ENCODE peak calls at places on chromosomes 2 and 18, in ten cellular contexts. One of them, this sample, is unnamed.

GRCh38 chr2:181978351-181979150 is 7.1 kb upstream of the PPP1R1C start:
- DNase-seq in right atrium auricular region: no peak
- DNase-seq in GM13976: no peak
- DNase-seq in IMR-90: peak; percentile 62
- DNase-seq in MCF 10A: no peak
- DNase-seq in A549: no peak
- DNase-seq in dorsolateral prefrontal cortex: no peak
- DNase-seq in fibroblast of pulmonary artery: no peak
- DNase-seq in prostate gland: no peak
- DNase-seq in GM12865: no peak
- DNase-seq in this sample: peak; percentile 59

GRCh38 chr2:168174761-168175160 is 72.6 kb downstream of the STK39 start:
- DNase-seq in right atrium auricular region: no peak
- DNase-seq in GM13976: no peak
- DNase-seq in IMR-90: no peak
- DNase-seq in MCF 10A: no peak
- DNase-seq in A549: no peak
- DNase-seq in dorsolateral prefrontal cortex: no peak
- DNase-seq in fibroblast of pulmonary artery: no peak
- DNase-seq in prostate gland: no peak
- DNase-seq in GM12865: no peak
- DNase-seq in this sample: no peak

GRCh38 chr2:12960671-12961070 is 243.9 kb downstream of the TRIB2 start:
- DNase-seq in right atrium auricular region: no peak
- DNase-seq in GM13976: no peak
- DNase-seq in IMR-90: peak; percentile 16
- DNase-seq in MCF 10A: no peak
- DNase-seq in A549: no peak
- DNase-seq in dorsolateral prefrontal cortex: no peak
- DNase-seq in fibroblast of pulmonary artery: no peak
- DNase-seq in prostate gland: no peak
- DNase-seq in GM12865: no peak
- DNase-seq in this sample: no peak

GRCh38 chr2:202278036-202278760 is 12.6 kb downstream of the NOP58 start:
- DNase-seq in right atrium auricular region: no peak
- DNase-seq in GM13976: no peak
- DNase-seq in IMR-90: peak; percentile 66
- DNase-seq in MCF 10A: peak; percentile 79
- DNase-seq in A549: no peak
- DNase-seq in dorsolateral prefrontal cortex: no peak
- DNase-seq in fibroblast of pulmonary artery: peak; percentile 76
- DNase-seq in prostate gland: no peak
- DNase-seq in GM12865: peak; percentile 39
- DNase-seq in this sample: peak; percentile 80

GRCh38 chr18:79717059-79717458 is 37.5 kb downstream of the CTDP1 start:
- DNase-seq in right atrium auricular region: no peak
- DNase-seq in GM13976: no peak
- DNase-seq in IMR-90: no peak
- DNase-seq in MCF 10A: no peak
- DNase-seq in A549: no peak
- DNase-seq in dorsolateral prefrontal cortex: no peak
- DNase-seq in fibroblast of pulmonary artery: no peak
- DNase-seq in prostate gland: no peak
- DNase-seq in GM12865: no peak
- DNase-seq in this sample: no peak

GRCh38 chr2:112869258-112869842 is 32.8 kb upstream of the IL1B start:
- DNase-seq in right atrium auricular region: peak; percentile 78
- DNase-seq in GM13976: no peak
- DNase-seq in IMR-90: peak; percentile 43
- DNase-seq in MCF 10A: peak; percentile 99
- DNase-seq in A549: peak; percentile 70
- DNase-seq in dorsolateral prefrontal cortex: no peak
- DNase-seq in fibroblast of pulmonary artery: peak; percentile 54
- DNase-seq in prostate gland: peak; percentile 95
- DNase-seq in GM12865: peak; percentile 22
- DNase-seq in this sample: peak; percentile 98

GRCh38 chr2:222904557-222905258 is 43.9 kb downstream of the ACSL3 start:
- DNase-seq in right atrium auricular region: no peak
- DNase-seq in GM13976: no peak
- DNase-seq in IMR-90: peak; percentile 97
- DNase-seq in MCF 10A: no peak
- DNase-seq in A549: no peak
- DNase-seq in dorsolateral prefrontal cortex: no peak
- DNase-seq in fibroblast of pulmonary artery: peak; percentile 61
- DNase-seq in prostate gland: no peak
- DNase-seq in GM12865: no peak
- DNase-seq in this sample: peak; percentile 32

GRCh38 chr2:162243305-162243693 is at the start of gene FAP:
- DNase-seq in right atrium auricular region: no peak
- DNase-seq in GM13976: no peak
- DNase-seq in IMR-90: peak; percentile 95
- DNase-seq in MCF 10A: peak; percentile 68
- DNase-seq in A549: no peak
- DNase-seq in dorsolateral prefrontal cortex: no peak
- DNase-seq in fibroblast of pulmonary artery: peak; percentile 90
- DNase-seq in prostate gland: no peak
- DNase-seq in GM12865: no peak
- DNase-seq in this sample: no peak

GRCh38 chr2:41283079-41283765 is 764.6 kb upstream of the PKDCC start:
- DNase-seq in right atrium auricular region: no peak
- DNase-seq in GM13976: no peak
- DNase-seq in IMR-90: peak; percentile 20
- DNase-seq in MCF 10A: peak; percentile 6
- DNase-seq in A549: no peak
- DNase-seq in dorsolateral prefrontal cortex: no peak
- DNase-seq in fibroblast of pulmonary artery: no peak
- DNase-seq in prostate gland: no peak
- DNase-seq in GM12865: no peak
- DNase-seq in this sample: no peak

GRCh38 chr18:42030586-42031182 is 75.7 kb downstream of the PIK3C3 start:
- DNase-seq in right atrium auricular region: no peak
- DNase-seq in GM13976: peak; percentile 17
- DNase-seq in IMR-90: peak; percentile 24
- DNase-seq in MCF 10A: peak; percentile 29
- DNase-seq in A549: peak; percentile 13
- DNase-seq in dorsolateral prefrontal cortex: no peak
- DNase-seq in fibroblast of pulmonary artery: peak; percentile 44
- DNase-seq in prostate gland: no peak
- DNase-seq in GM12865: peak; percentile 10
- DNase-seq in this sample: peak; percentile 30

GRCh38 chr2:29810956-29811355 is 110.4 kb downstream of the ALK start:
- DNase-seq in right atrium auricular region: no peak
- DNase-seq in GM13976: no peak
- DNase-seq in IMR-90: no peak
- DNase-seq in MCF 10A: peak; percentile 8
- DNase-seq in A549: no peak
- DNase-seq in dorsolateral prefrontal cortex: no peak
- DNase-seq in fibroblast of pulmonary artery: no peak
- DNase-seq in prostate gland: no peak
- DNase-seq in GM12865: peak; percentile 5
- DNase-seq in this sample: peak; percentile 21

GRCh38 chr2:191870744-191871143 is 23.9 kb upstream of the CAVIN2 start:
- DNase-seq in right atrium auricular region: no peak
- DNase-seq in GM13976: no peak
- DNase-seq in IMR-90: no peak
- DNase-seq in MCF 10A: no peak
- DNase-seq in A549: peak; percentile 32
- DNase-seq in dorsolateral prefrontal cortex: no peak
- DNase-seq in fibroblast of pulmonary artery: no peak
- DNase-seq in prostate gland: no peak
- DNase-seq in GM12865: no peak
- DNase-seq in this sample: no peak

GRCh38 chr2:191867507-191867847 is 20.6 kb upstream of the CAVIN2 start:
- DNase-seq in right atrium auricular region: no peak
- DNase-seq in GM13976: no peak
- DNase-seq in IMR-90: no peak
- DNase-seq in MCF 10A: no peak
- DNase-seq in A549: no peak
- DNase-seq in dorsolateral prefrontal cortex: no peak
- DNase-seq in fibroblast of pulmonary artery: no peak
- DNase-seq in prostate gland: no peak
- DNase-seq in GM12865: no peak
- DNase-seq in this sample: no peak

GRCh38 chr2:191866675-191867506 is 20.0 kb upstream of the CAVIN2 start:
- DNase-seq in right atrium auricular region: peak; percentile 63
- DNase-seq in GM13976: no peak
- DNase-seq in IMR-90: peak; percentile 93
- DNase-seq in MCF 10A: peak; percentile 91
- DNase-seq in A549: peak; percentile 95
- DNase-seq in dorsolateral prefrontal cortex: no peak
- DNase-seq in fibroblast of pulmonary artery: peak; percentile 96
- DNase-seq in prostate gland: peak; percentile 53
- DNase-seq in GM12865: no peak
- DNase-seq in this sample: peak; percentile 81

GRCh38 chr2:191869781-191870180 is 22.9 kb upstream of the CAVIN2 start:
- DNase-seq in right atrium auricular region: no peak
- DNase-seq in GM13976: no peak
- DNase-seq in IMR-90: no peak
- DNase-seq in MCF 10A: no peak
- DNase-seq in A549: peak; percentile 18
- DNase-seq in dorsolateral prefrontal cortex: no peak
- DNase-seq in fibroblast of pulmonary artery: no peak
- DNase-seq in prostate gland: no peak
- DNase-seq in GM12865: no peak
- DNase-seq in this sample: no peak

DNA sequence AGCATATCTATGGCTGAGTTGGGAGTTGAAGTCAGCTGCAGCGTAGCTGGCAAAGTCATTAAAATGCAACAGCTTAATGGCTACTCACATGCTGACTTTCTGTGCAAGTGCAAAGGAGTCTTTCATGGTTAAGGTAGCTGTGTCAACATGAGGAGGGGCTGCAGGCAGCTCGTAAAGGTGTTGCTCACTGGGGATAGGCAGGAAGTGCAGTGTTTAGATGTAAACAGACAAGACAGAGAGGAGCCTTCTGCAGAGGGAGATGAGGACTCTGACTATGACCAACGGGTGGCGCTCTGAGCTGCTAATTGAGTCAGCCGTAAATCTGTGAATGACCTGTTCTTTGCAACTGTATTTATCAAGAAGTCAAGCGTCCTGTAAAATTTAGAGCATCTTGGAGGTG is 22.3 kb upstream of the CAVIN2 start:
- DNase-seq in right atrium auricular region: no peak
- DNase-seq in GM13976: no peak
- DNase-seq in IMR-90: peak; percentile 30
- DNase-seq in MCF 10A: peak; percentile 60
- DNase-seq in A549: peak; percentile 75
- DNase-seq in dorsolateral prefrontal cortex: peak; percentile 31
- DNase-seq in fibroblast of pulmonary artery: peak; percentile 53
- DNase-seq in prostate gland: no peak
- DNase-seq in GM12865: peak; percentile 60
- DNase-seq in this sample: peak; percentile 68
- TF ChIP-seq CTCF in right atrium auricular region: peak; percentile 50
- TF ChIP-seq CTCF in GM13976: peak; percentile 39
- TF ChIP-seq CTCF in IMR-90: peak; percentile 41
- TF ChIP-seq CTCF in MCF 10A: no peak
- TF ChIP-seq CTCF in A549: no peak
- TF ChIP-seq CTCF in dorsolateral prefrontal cortex: peak; percentile 49
- TF ChIP-seq CTCF in fibroblast of pulmonary artery: peak; percentile 31
- TF ChIP-seq CTCF in prostate gland: no peak
- TF ChIP-seq CTCF in GM12865: peak; percentile 46
- TF ChIP-seq CTCF in this sample: peak; percentile 55

GRCh38 chr2:237199082-237199481 is 113.4 kb downstream of the COPS8 start:
- DNase-seq in right atrium auricular region: no peak
- DNase-seq in GM13976: no peak
- DNase-seq in IMR-90: peak; percentile 78
- DNase-seq in MCF 10A: no peak
- DNase-seq in A549: no peak
- DNase-seq in dorsolateral prefrontal cortex: no peak
- DNase-seq in fibroblast of pulmonary artery: no peak
- DNase-seq in prostate gland: no peak
- DNase-seq in GM12865: no peak
- DNase-seq in this sample: no peak

GRCh38 chr2:237194906-237195305 is 109.2 kb downstream of the COPS8 start:
- DNase-seq in right atrium auricular region: no peak
- DNase-seq in GM13976: no peak
- DNase-seq in IMR-90: no peak
- DNase-seq in MCF 10A: no peak
- DNase-seq in A549: no peak
- DNase-seq in dorsolateral prefrontal cortex: no peak
- DNase-seq in fibroblast of pulmonary artery: no peak
- DNase-seq in prostate gland: no peak
- DNase-seq in GM12865: no peak
- DNase-seq in this sample: no peak

GRCh38 chr2:237198144-237198900 is 112.6 kb downstream of the COPS8 start:
- DNase-seq in right atrium auricular region: no peak
- DNase-seq in GM13976: no peak
- DNase-seq in IMR-90: peak; percentile 92
- DNase-seq in MCF 10A: no peak
- DNase-seq in A549: no peak
- DNase-seq in dorsolateral prefrontal cortex: no peak
- DNase-seq in fibroblast of pulmonary artery: peak; percentile 49
- DNase-seq in prostate gland: no peak
- DNase-seq in GM12865: no peak
- DNase-seq in this sample: peak; percentile 28

GRCh38 chr2:237195396-237196119 is 109.9 kb downstream of the COPS8 start:
- DNase-seq in right atrium auricular region: no peak
- DNase-seq in GM13976: no peak
- DNase-seq in IMR-90: no peak
- DNase-seq in MCF 10A: no peak
- DNase-seq in A549: no peak
- DNase-seq in dorsolateral prefrontal cortex: no peak
- DNase-seq in fibroblast of pulmonary artery: no peak
- DNase-seq in prostate gland: no peak
- DNase-seq in GM12865: no peak
- DNase-seq in this sample: no peak

GRCh38 chr2:237196866-237197618 is 111.4 kb downstream of the COPS8 start:
- DNase-seq in right atrium auricular region: no peak
- DNase-seq in GM13976: no peak
- DNase-seq in IMR-90: peak; percentile 96
- DNase-seq in MCF 10A: peak; percentile 54
- DNase-seq in A549: peak; percentile 56
- DNase-seq in dorsolateral prefrontal cortex: no peak
- DNase-seq in fibroblast of pulmonary artery: peak; percentile 56
- DNase-seq in prostate gland: no peak
- DNase-seq in GM12865: no peak
- DNase-seq in this sample: peak; percentile 64
- TF ChIP-seq CTCF in right atrium auricular region: no peak
- TF ChIP-seq CTCF in GM13976: no peak
- TF ChIP-seq CTCF in IMR-90: no peak
- TF ChIP-seq CTCF in MCF 10A: no peak
- TF ChIP-seq CTCF in A549: no peak
- TF ChIP-seq CTCF in dorsolateral prefrontal cortex: no peak
- TF ChIP-seq CTCF in fibroblast of pulmonary artery: no peak
- TF ChIP-seq CTCF in prostate gland: no peak
- TF ChIP-seq CTCF in GM12865: no peak
- TF ChIP-seq CTCF in this sample: no peak

GRCh38 chr2:68057658-68058396 is 5.0 kb downstream of the C1D start:
- DNase-seq in right atrium auricular region: no peak
- DNase-seq in GM13976: no peak
- DNase-seq in IMR-90: no peak
- DNase-seq in MCF 10A: no peak
- DNase-seq in A549: no peak
- DNase-seq in dorsolateral prefrontal cortex: no peak
- DNase-seq in fibroblast of pulmonary artery: no peak
- DNase-seq in prostate gland: no peak
- DNase-seq in GM12865: no peak
- DNase-seq in this sample: peak; percentile 35
- TF ChIP-seq CTCF in right atrium auricular region: no peak
- TF ChIP-seq CTCF in GM13976: no peak
- TF ChIP-seq CTCF in IMR-90: no peak
- TF ChIP-seq CTCF in MCF 10A: no peak
- TF ChIP-seq CTCF in A549: no peak
- TF ChIP-seq CTCF in dorsolateral prefrontal cortex: no peak
- TF ChIP-seq CTCF in fibroblast of pulmonary artery: no peak
- TF ChIP-seq CTCF in prostate gland: no peak
- TF ChIP-seq CTCF in GM12865: no peak
- TF ChIP-seq CTCF in this sample: no peak

GRCh38 chr2:120619579-120619978 is 116.1 kb upstream of the GLI2 start:
- DNase-seq in right atrium auricular region: no peak
- DNase-seq in GM13976: no peak
- DNase-seq in IMR-90: no peak
- DNase-seq in MCF 10A: no peak
- DNase-seq in A549: no peak
- DNase-seq in dorsolateral prefrontal cortex: no peak
- DNase-seq in fibroblast of pulmonary artery: no peak
- DNase-seq in prostate gland: no peak
- DNase-seq in GM12865: no peak
- DNase-seq in this sample: no peak
- TF ChIP-seq CTCF in right atrium auricular region: no peak
- TF ChIP-seq CTCF in GM13976: no peak
- TF ChIP-seq CTCF in IMR-90: no peak
- TF ChIP-seq CTCF in MCF 10A: no peak
- TF ChIP-seq CTCF in A549: no peak
- TF ChIP-seq CTCF in dorsolateral prefrontal cortex: no peak
- TF ChIP-seq CTCF in fibroblast of pulmonary artery: no peak
- TF ChIP-seq CTCF in prostate gland: no peak
- TF ChIP-seq CTCF in GM12865: no peak
- TF ChIP-seq CTCF in this sample: no peak

This sample was measured in epithelial cell of esophagus.